ENCODE peak calls at places on chromosomes 6 and 20, in seven cellular contexts. S is stomach, W is SK-N-SH, G is transverse colon, E is RWPE2, Q is tibial nerve, D is endodermal cell. M is an unnamed sample.

GRCh38 chr20:33793011-33793931 is 17.9 kb upstream of the CHMP4B start:
- DNase-seq in D (no peak), E (no peak), Q (no peak), G (no peak), S (no peak), W (no peak), M (no peak)

GRCh38 chr6:97068211-97068610 is 143.7 kb downstream of the KLHL32 start:
- DNase-seq in W (peak; percentile 22), E (no peak), Q (no peak), S (no peak), G (no peak), D (no peak), M (no peak)

GRCh38 chr6:160431231-160431630 is 83.1 kb downstream of the SLC22A3 start:
- DNase-seq in W (no peak), Q (no peak), E (no peak), G (peak; percentile 31), D (no peak), S (peak; percentile 33), M (no peak)

GRCh38 chr20:61705909-61706308 is 359.8 kb downstream of the TAF4 start:
- DNase-seq in S (no peak), W (no peak), E (no peak), D (no peak), Q (no peak), G (no peak), M (no peak)

GRCh38 chr20:61936701-61937131 is 129.0 kb downstream of the TAF4 start:
- DNase-seq in G (no peak), Q (peak; percentile 7), W (no peak), D (no peak), S (no peak), E (peak; percentile 81), M (no peak)

GRCh38 chr6:105545206-105545920 is 142.5 kb upstream of the PREP start:
- DNase-seq in W (no peak), G (no peak), E (no peak), S (no peak), D (no peak), Q (no peak), M (no peak)

GRCh38 chr6:162560891-162561290 is 166.7 kb downstream of the PRKN start:
- DNase-seq in Q (no peak), G (no peak), D (no peak), E (no peak), W (no peak), S (no peak), M (no peak)

GRCh38 chr20:50992733-50993457 is 30.0 kb downstream of the KCNG1 start:
- DNase-seq in G (peak; percentile 51), S (no peak), W (peak; percentile 83), E (no peak), D (peak; percentile 95), Q (no peak), M (peak; percentile 52)

GRCh38 chr6:41909727-41910126 is 11.2 kb downstream of the MED20 start:
- DNase-seq in E (no peak), S (no peak), Q (no peak), G (no peak), D (no peak), W (no peak), M (no peak)

GRCh38 chr6:156662025-156662445 is 115.1 kb upstream of the ARID1B start:
- DNase-seq in Q (no peak), G (peak; percentile 56), S (no peak), E (no peak), W (no peak), D (peak; percentile 96), M (no peak)

GRCh38 chr6:52609968-52610367 is 33.1 kb upstream of the TRAM2 start:
- DNase-seq in E (no peak), D (no peak), W (peak; percentile 36), G (no peak), Q (no peak), S (no peak), M (no peak)

GRCh38 chr6:148358196-148358785 is 15.7 kb downstream of the SASH1 start:
- DNase-seq in W (no peak), S (no peak), E (no peak), Q (no peak), G (no peak), D (no peak), M (no peak)

GRCh38 chr20:48723308-48724264 is 104.2 kb downstream of the PREX1 start:
- DNase-seq in E (peak; percentile 80), Q (peak; percentile 58), S (peak; percentile 83), G (peak; percentile 39), D (no peak), W (no peak), M (no peak)

GRCh38 chr6:19417713-19418112 is 419.5 kb upstream of the ID4 start:
- DNase-seq in E (no peak), S (no peak), G (no peak), Q (no peak), D (no peak), W (no peak), M (peak; percentile 83)

GRCh38 chr20:56735087-56735642 is 106.1 kb downstream of the TFAP2C start:
- DNase-seq in W (no peak), S (no peak), G (no peak), Q (no peak), E (no peak), D (peak; percentile 69), M (no peak)

GRCh38 chr6:167569041-167569805 is 244.3 kb downstream of the TTLL2 start:
- DNase-seq in Q (no peak), S (no peak), D (peak; percentile 33), W (no peak), G (no peak), E (no peak), M (no peak)

GRCh38 chr6:16735014-16735413 is 26.2 kb downstream of the ATXN1 start:
- DNase-seq in E (no peak), D (no peak), G (no peak), S (no peak), Q (no peak), W (no peak), M (no peak)

GRCh38 chr20:25991051-25991755 is 294.6 kb upstream of the ZNF337 start:
- DNase-seq in D (no peak), S (no peak), W (no peak), Q (no peak), G (no peak), E (no peak), M (no peak)

GRCh38 chr6:36827261-36828079 is 11.8 kb downstream of the CPNE5 start:
- DNase-seq in D (no peak), E (no peak), S (no peak), W (no peak), G (no peak), Q (no peak), M (peak; percentile 31)
- H3K27ac ChIP-seq in D (peak overlapping the region; percentile 16), E (peak overlapping the region; percentile 12), S (peak overlapping the region; percentile 69), W (peak overlapping the region; percentile 52), G (no peak overlapping the region), Q (no peak overlapping the region), M (no peak overlapping the region)

GRCh38 chr6:138726066-138727060 is 47.2 kb upstream of the CCDC28A start:
- DNase-seq in G (no peak), W (no peak), S (no peak), E (no peak), Q (no peak), D (no peak), M (peak; percentile 29)

GRCh38 chr6:138728672-138729071 is 44.9 kb upstream of the CCDC28A start:
- DNase-seq in W (no peak), D (no peak), G (no peak), E (no peak), S (no peak), Q (no peak), M (no peak)

GRCh38 chr6:138724015-138724414 is 49.6 kb upstream of the CCDC28A start:
- DNase-seq in G (peak; percentile 16), Q (peak; percentile 25), S (peak; percentile 28), W (no peak), E (no peak), D (peak; percentile 47), M (no peak)

GRCh38 chr6:138722425-138723371 is 50.9 kb upstream of the CCDC28A start:
- DNase-seq in S (no peak), Q (no peak), E (no peak), G (no peak), W (no peak), D (no peak), M (peak; percentile 46)

DNA sequence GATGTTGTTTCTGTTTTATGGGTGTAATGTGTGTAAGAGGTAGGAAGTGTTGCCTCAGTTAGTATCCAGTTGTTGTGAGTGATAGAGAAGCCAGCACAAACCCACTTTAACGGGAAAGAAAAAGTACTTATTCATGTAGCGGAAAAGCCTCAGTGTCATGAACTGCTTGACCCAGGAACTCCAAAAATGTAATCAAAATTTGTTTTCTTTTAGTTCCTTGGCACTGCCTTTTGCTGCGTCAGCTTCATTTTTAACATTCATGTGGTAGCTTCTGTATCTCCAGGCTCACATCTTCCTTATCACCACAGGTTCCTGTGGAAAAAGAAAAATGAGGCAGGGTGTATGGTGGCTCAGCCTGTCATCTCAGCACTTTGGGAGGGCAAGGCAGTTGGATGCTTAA is 46.4 kb upstream of the CCDC28A start:
- DNase-seq in Q (no peak), S (no peak), W (no peak), E (no peak), G (no peak), D (no peak), M (no peak)
- H3K27ac ChIP-seq in Q (no peak overlapping the region), S (no peak overlapping the region), W (no peak overlapping the region), E (no peak overlapping the region), G (no peak overlapping the region), D (no peak overlapping the region), M (no peak overlapping the region)

DNA sequence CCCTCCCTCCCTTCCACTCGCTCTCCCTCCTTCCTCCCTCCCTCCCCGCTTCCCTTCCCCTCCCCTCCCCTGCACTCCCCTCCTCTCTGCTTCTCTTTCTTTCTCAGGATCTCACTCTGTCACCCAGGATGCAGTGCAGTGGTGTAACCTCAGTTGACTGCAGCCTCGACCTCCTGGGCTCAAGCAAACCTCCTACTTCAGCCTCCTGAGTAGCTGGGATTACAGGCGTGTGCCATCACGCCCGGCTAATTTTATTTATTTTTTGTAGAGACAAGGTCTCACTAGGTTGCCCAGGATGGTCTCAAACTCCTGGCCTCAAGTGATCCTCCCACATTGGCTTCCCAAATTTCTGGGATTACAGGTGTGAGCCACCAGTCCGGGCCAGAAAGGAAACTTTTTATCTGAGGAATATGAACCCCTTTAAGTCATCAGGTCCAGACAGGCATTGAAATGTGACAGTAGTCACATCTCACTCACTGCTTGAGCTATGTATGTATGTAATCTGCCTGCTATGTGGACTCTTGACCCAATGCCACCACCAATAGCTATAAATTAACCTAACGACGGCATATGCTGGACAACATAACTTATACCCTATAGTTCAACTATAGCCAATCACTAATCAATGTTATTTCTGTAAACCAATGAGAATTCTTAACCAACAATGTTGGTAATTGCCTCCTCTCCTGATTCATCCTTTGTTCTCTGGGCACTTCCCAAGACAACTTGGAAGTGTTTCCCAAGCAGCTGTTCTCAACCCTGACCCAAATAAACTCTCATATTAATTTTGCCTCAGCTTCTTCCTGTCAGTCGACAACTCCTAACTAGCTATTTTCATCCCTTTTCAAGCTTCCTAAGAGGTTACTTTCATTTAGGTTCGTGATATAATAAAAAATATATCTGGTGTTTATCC is 23.9 kb upstream of the SERPINB1 start:
- DNase-seq in G (no peak), D (peak; percentile 45), E (no peak), S (no peak), W (no peak), Q (no peak), M (no peak)
- H3K27ac ChIP-seq in G (no peak overlapping the region), D (no peak overlapping the region), E (no peak overlapping the region), S (no peak overlapping the region), W (no peak overlapping the region), Q (no peak overlapping the region), M (no peak overlapping the region)

DNA sequence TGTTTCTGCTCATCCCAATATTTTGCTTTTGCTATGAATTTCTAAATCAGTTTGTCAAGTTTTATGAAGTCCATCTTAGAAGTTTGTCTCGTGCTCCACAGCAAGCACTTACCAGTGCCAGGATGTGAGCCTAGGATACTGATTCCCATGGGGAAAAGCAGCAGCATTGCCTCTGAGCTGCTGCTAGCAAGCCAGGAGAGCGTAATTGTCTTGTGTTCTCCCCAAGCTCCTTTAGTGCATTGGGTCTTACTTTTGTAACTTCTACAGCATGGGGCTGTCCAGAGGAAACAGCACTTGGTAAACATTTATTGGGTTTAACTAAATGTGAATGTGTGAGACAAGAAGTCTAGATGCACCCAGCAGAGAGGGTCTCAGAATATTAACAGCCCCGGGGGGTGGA is 76.1 kb downstream of the RNF182 start:
- DNase-seq in E (no peak), S (no peak), D (no peak), G (no peak), W (no peak), Q (no peak), M (no peak)
- H3K27ac ChIP-seq in E (peak overlapping the region; percentile 49), S (no peak overlapping the region), D (no peak overlapping the region), G (no peak overlapping the region), W (peak overlapping the region; percentile 95), Q (no peak overlapping the region), M (peak overlapping the region; percentile 59)